ENCODE peak calls at places on chromosomes 13 and 19, in seven cellular contexts. T is HCT116, R is SK-N-SH, A is Panc1, D is H1, O is HepG2, V is GM12878. X is an unnamed sample.

GRCh38 chr13:105587786-105588185 is 947.7 kb downstream of the EFNB2 start:
- DNase-seq in T (peak; percentile 66), R (no peak), A (no peak), D (no peak), O (no peak), V (no peak), X (no peak)

GRCh38 chr13:32592082-32592481 is 5.8 kb downstream of the PDS5B start:
- DNase-seq in T (no peak), R (no peak), A (no peak), D (no peak), O (no peak), V (no peak), X (no peak)

GRCh38 chr19:8429826-8430225 is 14.9 kb upstream of the HNRNPM start:
- DNase-seq in T (no peak), R (no peak), A (no peak), D (no peak), O (no peak), V (no peak), X (no peak)

GRCh38 chr13:97220151-97220900 is 1.8 kb upstream of the MBNL2 start:
- DNase-seq in T (no peak), R (no peak), A (no peak), D (no peak), O (no peak), V (no peak), X (no peak)

GRCh38 chr13:111540486-111540885 is 220.0 kb downstream of the TEX29 start:
- DNase-seq in T (no peak), R (no peak), A (no peak), D (no peak), O (no peak), V (no peak), X (no peak)

GRCh38 chr13:30906411-30906990 is 430 bp downstream of the MEDAG start:
- DNase-seq in T (no peak), R (no peak), A (no peak), D (peak; percentile 55), O (no peak), V (no peak), X (no peak)

GRCh38 chr13:29523199-29523931 is 72.1 kb downstream of the SLC7A1 start:
- DNase-seq in T (no peak), R (no peak), A (no peak), D (no peak), O (no peak), V (no peak), X (no peak)

GRCh38 chr19:58557253-58558065 is 952 bp downstream of the UBE2M start:
- DNase-seq in T (no peak), R (no peak), A (no peak), D (no peak), O (no peak), V (no peak), X (no peak)

GRCh38 chr13:95184317-95184716 is 116.9 kb downstream of the ABCC4 start:
- DNase-seq in T (no peak), R (no peak), A (no peak), D (no peak), O (no peak), V (no peak), X (no peak)

GRCh38 chr19:50159078-50159477 is 4.0 kb downstream of the IZUMO2 start:
- DNase-seq in T (no peak), R (no peak), A (no peak), D (no peak), O (no peak), V (no peak), X (no peak)

GRCh38 chr19:10724573-10725071 is 6.7 kb downstream of the DNM2 start:
- DNase-seq in T (no peak), R (peak; percentile 84), A (no peak), D (no peak), O (no peak), V (no peak), X (no peak)

GRCh38 chr19:50357178-50358100 is 8.0 kb downstream of the NAPSA start:
- DNase-seq in T (no peak), R (peak; percentile 70), A (no peak), D (peak; percentile 95), O (peak; percentile 52), V (peak; percentile 46), X (peak; percentile 70)

GRCh38 chr19:10533656-10534386 is 9.9 kb upstream of the ATG4D start:
- DNase-seq in T (no peak), R (no peak), A (no peak), D (no peak), O (no peak), V (no peak), X (no peak)

GRCh38 chr19:17294051-17294891 is 9.0 kb downstream of the ABHD8 start:
- DNase-seq in T (no peak), R (peak; percentile 90), A (no peak), D (peak; percentile 99), O (no peak), V (no peak), X (peak; percentile 94)

GRCh38 chr13:107581009-107581408 is 634.3 kb downstream of the LIG4 start:
- DNase-seq in T (no peak), R (no peak), A (no peak), D (no peak), O (no peak), V (no peak), X (no peak)

GRCh38 chr19:49858591-49858985 is 7.6 kb downstream of the PTOV1 start:
- DNase-seq in T (no peak), R (no peak), A (no peak), D (no peak), O (no peak), V (no peak), X (no peak)

GRCh38 chr13:65959305-65959704 is 1270.8 kb downstream of the PCDH9 start:
- DNase-seq in T (no peak), R (no peak), A (no peak), D (no peak), O (no peak), V (no peak), X (no peak)
- TF ChIP-seq SIN3A in T (no peak), R (no peak), A (no peak), D (no peak), O (no peak), V (no peak), X (no peak)

DNA sequence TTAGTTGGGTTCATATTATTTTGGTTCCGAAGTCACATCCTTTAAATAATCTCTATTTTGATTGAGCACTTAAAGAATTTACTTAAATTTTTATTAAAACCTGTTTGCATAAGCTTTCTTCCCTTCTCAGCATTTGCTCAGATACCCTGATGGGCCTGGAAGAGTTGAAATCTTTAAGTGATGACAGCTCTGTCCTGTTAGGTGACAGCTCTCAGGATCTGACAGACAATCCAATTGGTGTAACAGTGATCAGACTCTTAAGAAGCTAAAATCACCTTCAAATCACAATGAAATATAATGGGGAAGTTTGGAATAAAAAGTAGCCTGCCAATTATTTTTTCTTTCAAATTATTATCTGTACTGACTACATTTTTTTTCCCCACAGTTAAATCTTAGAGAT is 284.4 kb downstream of the LMO7 start:
- DNase-seq in T (no peak), R (no peak), A (no peak), D (no peak), O (no peak), V (no peak), X (no peak)
- TF ChIP-seq POLR2AphosphoS5 in T (no peak), R (no peak), A (no peak), D (no peak), O (no peak), V (no peak), X (no peak)

GRCh38 chr19:34044011-34044410 is 128.3 kb upstream of the LSM14A start:
- DNase-seq in T (no peak), R (no peak), A (no peak), D (no peak), O (no peak), V (no peak), X (no peak)

DNA sequence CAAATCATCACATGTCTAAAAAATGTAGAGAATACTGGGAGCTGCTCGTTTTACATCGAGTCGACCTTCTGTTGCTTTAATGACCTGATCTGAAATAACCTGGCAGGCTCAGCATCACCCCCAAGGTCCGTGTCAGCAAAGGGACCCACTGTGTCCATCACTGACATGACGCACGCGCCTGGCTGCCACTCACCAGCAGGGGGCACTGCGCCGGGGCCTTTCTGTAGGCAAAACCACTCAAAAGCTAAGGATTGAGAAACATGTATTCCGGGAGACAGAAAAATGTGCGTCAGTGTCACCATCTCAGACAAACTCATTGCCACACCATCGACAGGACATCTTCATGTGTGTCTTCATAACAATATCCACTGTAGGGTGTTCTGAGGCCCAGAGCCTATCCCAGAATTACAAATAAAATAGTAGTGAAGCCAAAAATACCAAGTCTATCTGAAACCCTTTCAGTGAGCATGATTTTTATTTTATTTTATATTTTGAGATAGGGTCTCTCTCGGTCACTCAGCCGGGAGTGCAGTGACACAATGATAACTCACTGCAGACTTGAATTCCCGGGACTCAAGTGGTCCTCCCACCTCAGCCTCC is 130.3 kb upstream of the LSM14A start:
- DNase-seq in T (peak; percentile 46), R (peak; percentile 71), A (peak; percentile 24), D (peak; percentile 95), O (peak; percentile 36), V (no peak), X (peak; percentile 63)
- TF ChIP-seq SIN3A in T (no peak), R (no peak), A (no peak), D (no peak), O (no peak), V (no peak), X (no peak)

GRCh38 chr13:28493740-28494536 is 990 bp downstream of the FLT1 start:
- DNase-seq in T (no peak), R (peak; percentile 28), A (no peak), D (peak; percentile 72), O (no peak), V (no peak), X (no peak)
- TF ChIP-seq POLR2AphosphoS5 in T (no peak), R (no peak), A (no peak), D (no peak), O (no peak), V (no peak), X (no peak)

DNA sequence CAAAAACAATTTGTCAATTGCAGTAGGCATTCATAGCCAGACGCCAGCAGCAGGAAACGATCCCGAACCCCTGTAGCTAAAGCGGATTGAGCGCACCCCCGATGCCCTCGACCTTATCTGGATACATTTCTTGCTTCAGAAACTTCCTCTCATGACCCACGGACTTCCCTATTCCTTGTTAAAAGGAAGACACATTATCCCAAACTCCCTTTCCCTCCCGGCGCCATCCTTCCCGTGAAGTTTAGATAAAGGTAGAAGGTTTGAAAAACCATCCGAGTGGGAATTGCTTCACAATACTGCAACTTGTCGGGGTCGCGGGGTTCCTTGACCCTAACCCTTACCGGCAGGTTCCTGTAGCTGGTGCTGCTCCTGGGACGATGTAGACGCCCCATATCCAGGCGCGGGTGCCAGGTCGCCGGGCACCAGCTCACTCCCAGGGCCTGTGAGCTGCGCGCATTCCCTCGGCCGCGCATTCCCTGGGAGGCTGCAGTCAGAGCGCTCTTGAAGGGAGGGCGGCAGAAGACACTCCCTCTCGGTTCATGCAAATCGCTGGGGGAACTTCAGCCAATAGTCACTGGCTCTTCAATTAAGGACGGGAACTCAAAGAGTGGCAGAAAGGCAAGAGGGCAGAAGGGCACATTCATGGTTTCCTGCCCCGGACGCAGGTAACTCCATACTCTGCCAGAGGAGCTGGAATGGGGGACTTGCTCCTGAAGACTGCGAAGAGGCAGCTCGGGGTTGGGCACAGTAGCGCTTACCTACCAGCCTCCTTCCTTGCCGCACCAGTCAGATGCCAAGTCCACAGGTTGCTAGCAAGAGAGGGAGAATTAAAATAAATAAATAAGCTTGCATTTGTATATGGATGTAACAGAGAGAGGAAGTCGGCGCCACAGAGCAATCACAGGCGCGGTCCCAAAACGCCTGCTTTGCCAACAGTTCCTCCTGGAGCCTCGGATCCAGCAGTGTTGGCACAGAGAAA is 674 bp downstream of the PCDH20 start:
- DNase-seq in T (no peak), R (peak; percentile 80), A (no peak), D (peak; percentile 78), O (peak; percentile 26), V (no peak), X (no peak)
- TF ChIP-seq SIN3A in T (no peak), R (no peak), A (no peak), D (no peak), O (no peak), V (no peak), X (no peak)

X was measured in K562.